ENCODE peak calls at places on chromosomes 11 and 22, in four cellular contexts. Z, M, O and R are unnamed samples.

GRCh38 chr22:47030143-47030641 is 267.7 kb downstream of the TBC1D22A start:
- DNase-seq in Z (no peak), M (no peak), O (no peak), R (no peak)

GRCh38 chr22:47842119-47842518 is 1079.7 kb downstream of the TBC1D22A start:
- DNase-seq in Z (no peak), M (no peak), O (no peak), R (no peak)

GRCh38 chr22:17647452-17647851 is 8.9 kb downstream of the BCL2L13 start:
- DNase-seq in Z (no peak), M (no peak), O (no peak), R (no peak)

GRCh38 chr11:127564803-127565202 is 564.2 kb upstream of the KIRREL3 start:
- DNase-seq in Z (no peak), M (no peak), O (no peak), R (no peak)

GRCh38 chr22:49329636-49330035 is 498.0 kb downstream of the BRD1 start:
- DNase-seq in Z (no peak), M (no peak), O (no peak), R (no peak)

GRCh38 chr11:116692318-116693106 is 80.3 kb downstream of the BUD13 start:
- DNase-seq in Z (no peak), M (no peak), O (no peak), R (no peak)

GRCh38 chr11:115496892-115497291 is 7.3 kb downstream of the CADM1 start:
- DNase-seq in Z (no peak), M (no peak), O (no peak), R (no peak)

GRCh38 chr11:44113572-44113971 is 18.1 kb downstream of the EXT2 start:
- DNase-seq in Z (no peak), M (no peak), O (no peak), R (no peak)

DNA sequence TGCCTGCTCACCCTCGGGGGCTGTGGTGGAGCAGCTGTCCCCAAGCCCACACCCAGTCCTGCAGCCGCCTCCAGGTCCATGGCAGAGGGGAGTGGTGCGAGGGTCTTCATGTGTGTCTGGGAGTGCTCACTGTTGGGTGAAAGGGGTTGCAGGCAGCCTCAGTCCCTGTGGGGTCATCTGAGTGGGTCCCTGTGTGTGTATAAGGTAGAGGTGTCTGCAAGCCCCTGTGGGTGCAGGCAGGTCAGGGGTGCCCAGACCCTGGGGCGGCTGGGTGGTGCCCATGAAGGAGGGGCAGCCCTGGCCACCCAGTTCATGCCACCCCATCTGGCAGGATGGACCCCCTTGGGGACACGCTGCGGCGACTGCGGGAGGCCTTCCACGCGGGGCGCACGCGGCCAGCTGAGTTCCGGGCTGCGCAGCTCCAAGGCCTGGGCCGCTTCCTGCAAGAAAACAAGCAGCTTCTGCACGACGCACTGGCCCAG is 4.9 kb downstream of the ALDH3B1 start:
- DNase-seq in Z (no peak), M (no peak), O (no peak), R (no peak)
- H3K27ac ChIP-seq in Z (no peak), M (peak), O (no peak), R (no peak)

DNA sequence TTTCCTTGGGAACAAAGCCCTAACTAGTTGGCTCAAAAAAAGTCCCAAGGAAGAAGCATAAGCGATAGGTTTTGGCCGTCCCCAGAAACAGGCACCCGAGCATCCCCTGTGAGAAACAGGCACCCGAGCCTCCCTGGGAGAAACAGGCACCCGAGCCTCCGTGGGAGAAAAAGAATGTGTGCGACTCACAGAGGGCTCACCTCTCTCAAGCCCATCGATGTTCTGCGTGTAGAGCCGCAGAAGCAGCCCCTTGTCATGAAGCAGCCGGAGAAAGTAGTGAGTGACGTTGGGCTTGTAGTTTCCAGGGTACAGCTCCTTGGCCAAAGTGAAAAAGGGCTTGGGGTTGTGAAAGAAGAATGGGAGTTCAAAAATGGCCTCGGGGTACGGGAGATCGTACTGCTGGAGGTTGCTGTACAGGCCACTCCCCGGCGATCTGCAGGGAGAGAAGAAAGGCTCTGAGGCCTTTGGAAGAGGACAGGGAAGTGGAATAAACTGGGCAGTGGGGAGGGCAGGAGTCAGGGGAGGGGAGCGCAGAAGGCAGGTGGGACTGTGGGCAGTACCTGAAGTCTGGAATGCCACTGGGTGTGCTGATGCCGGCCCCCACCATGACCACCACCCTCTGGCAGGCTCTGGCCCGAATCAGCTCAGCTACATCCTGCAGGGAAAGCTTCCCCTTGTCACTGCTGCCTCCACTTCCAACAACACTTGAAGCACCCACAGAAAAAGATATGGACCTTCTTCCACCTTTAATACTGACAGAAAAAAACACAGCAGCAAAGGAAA is 3.2 kb downstream of the SIRT3 start:
- DNase-seq in Z (no peak), M (no peak), O (no peak), R (no peak)
- H3K27ac ChIP-seq in Z (no peak), M (no peak), O (no peak), R (no peak)

DNA sequence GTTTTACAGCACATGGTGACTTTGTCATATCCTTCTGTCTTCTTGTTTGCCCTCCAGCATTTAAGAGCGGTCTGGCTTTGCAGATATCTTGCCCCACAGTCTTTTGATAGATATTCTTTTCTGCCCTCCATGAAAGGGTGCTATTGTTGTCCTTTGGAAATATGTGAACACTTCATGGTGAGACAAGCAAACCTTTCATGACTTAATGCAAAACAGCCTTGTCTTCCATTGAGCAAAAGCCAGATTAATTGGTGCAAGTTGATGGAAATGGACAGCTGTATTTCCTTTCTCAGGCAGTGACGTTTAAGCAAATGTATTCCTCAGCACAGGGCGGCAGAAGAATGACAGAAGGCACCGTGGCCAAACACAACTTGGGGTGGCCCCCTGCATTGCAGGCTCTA is 4.4 kb downstream of the DCPS start:
- DNase-seq in Z (no peak), M (no peak), O (no peak), R (no peak)
- H3K27ac ChIP-seq in Z (no peak), M (no peak), O (no peak), R (no peak)

DNA sequence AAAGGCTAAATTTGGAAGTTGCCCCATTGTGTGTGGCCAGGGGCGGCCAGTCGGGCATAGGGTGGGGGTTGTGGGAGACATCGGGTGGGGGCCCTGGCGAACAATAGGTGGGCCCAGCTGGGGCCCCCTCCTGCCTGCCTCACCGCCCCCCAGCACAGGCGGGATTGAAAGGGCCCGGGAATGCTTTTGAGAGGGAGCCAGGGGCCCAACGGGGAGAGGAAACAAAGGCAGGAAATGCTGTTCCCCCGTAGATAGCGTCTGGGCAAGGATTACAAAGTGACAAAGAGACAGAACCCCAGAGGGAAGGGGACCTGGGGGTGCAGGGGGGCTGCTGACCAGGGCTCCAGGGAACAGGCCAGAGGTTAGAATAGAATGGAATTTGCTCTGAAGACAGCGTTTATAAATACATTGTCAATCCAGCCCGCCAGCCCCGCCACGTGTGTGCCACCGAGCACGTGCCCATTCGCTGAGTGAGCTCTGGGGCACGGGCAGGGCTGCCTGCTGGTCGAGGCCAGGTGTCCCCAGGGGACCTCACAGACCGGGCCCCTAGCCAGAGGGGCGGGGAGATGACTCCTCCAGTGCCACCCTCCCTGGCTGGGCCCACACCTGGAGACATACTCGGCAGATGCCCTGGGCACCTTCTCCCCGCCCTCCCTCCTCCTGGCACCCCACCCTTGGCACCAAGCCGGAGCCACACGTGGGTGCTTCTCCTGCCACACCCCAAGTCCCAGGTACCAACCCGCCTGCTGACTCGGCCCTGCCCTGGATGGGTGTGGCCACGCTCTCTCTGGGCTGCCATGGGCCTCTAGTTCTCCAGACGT is 9.7 kb downstream of the PDGFB start:
- DNase-seq in Z (no peak), M (no peak), O (no peak), R (no peak)
- H3K27ac ChIP-seq in Z (no peak), M (no peak), O (no peak), R (no peak)

DNA sequence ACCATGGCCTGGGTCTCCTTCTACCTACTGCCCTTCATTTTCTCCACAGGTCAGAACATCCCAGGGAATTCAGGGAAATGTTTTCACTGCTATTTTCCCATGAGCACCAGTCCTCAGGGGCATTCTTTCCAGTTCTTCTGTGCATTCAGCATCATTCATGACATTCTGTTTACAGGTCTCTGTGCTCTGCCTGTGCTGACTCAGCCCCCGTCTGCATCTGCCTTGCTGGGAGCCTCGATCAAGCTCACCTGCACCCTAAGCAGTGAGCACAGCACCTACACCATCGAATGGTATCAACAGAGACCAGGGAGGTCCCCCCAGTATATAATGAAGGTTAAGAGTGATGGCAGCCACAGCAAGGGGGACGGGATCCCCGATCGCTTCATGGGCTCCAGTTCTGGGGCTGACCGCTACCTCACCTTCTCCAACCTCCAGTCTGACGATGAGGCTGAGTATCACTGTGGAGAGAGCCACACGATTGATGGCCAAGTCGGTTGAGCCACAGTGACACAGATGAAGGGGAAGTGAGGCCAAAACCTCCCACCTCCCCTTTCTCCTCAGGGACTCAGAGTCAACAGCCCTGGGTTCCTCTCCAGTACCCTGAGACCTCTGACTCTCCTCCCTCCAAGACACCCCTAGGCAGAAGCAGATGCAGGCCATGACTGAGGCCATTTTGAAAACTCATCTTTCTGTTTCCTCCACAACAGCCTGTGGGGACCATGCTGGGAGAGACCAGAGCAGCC is 15.9 kb upstream of the IGLL5 start:
- DNase-seq in Z (no peak), M (no peak), O (no peak), R (no peak)
- H3K27ac ChIP-seq in Z (no peak), M (no peak), O (no peak), R (no peak)

GRCh38 chr11:59214141-59214893 is 1.6 kb upstream of the MPEG1 start:
- DNase-seq in Z (no peak), M (no peak), O (no peak), R (no peak)
- H3K27ac ChIP-seq in Z (no peak), M (no peak), O (no peak), R (no peak)

GRCh38 chr11:106331163-106331562 is 253.7 kb downstream of the AASDHPPT start:
- DNase-seq in Z (no peak), M (no peak), O (no peak), R (no peak)

GRCh38 chr11:106326087-106326486 is 248.6 kb downstream of the AASDHPPT start:
- DNase-seq in Z (no peak), M (no peak), O (peak), R (no peak)

GRCh38 chr11:106327134-106327533 is 249.7 kb downstream of the AASDHPPT start:
- DNase-seq in Z (no peak), M (no peak), O (no peak), R (no peak)

GRCh38 chr11:106333678-106334077 is 256.2 kb downstream of the AASDHPPT start:
- DNase-seq in Z (no peak), M (no peak), O (no peak), R (no peak)

GRCh38 chr11:106329273-106330018 is 252.0 kb downstream of the AASDHPPT start:
- DNase-seq in Z (no peak), M (no peak), O (no peak), R (no peak)
- H3K27ac ChIP-seq in Z (no peak), M (no peak), O (no peak), R (no peak)